ENCODE peak calls at places on chromosomes 4 and X, in eight cellular contexts. S, W, D, E, V, X, L and Y are unnamed samples.

GRCh38 chrX:40573763-40574162 is 7.0 kb upstream of the ATP6AP2 start:
- DNase-seq in S (no peak), W (no peak), D (peak), E (no peak), V (no peak), X (peak), L (no peak), Y (no peak)

GRCh38 chr4:68655764-68656444 is 14.5 kb downstream of the UGT2B15 start:
- DNase-seq in S (no peak), W (no peak), D (peak), E (no peak), V (no peak), X (no peak), L (no peak), Y (no peak)

GRCh38 chr4:4247711-4248035 is 350 bp downstream of the TMEM128 start:
- DNase-seq in S (no peak), W (no peak), D (no peak), E (no peak), V (no peak), X (no peak), L (no peak), Y (no peak)

GRCh38 chr4:137065306-137065705 is 467.0 kb downstream of the PCDH18 start:
- DNase-seq in S (no peak), W (no peak), D (no peak), E (no peak), V (no peak), X (no peak), L (no peak), Y (no peak)

GRCh38 chr4:15912236-15912635 is 26.3 kb downstream of the FGFBP1 start:
- DNase-seq in S (no peak), W (no peak), D (no peak), E (no peak), V (no peak), X (no peak), L (no peak), Y (no peak)

GRCh38 chr4:101288365-101289145 is 58.8 kb downstream of the PPP3CA start:
- DNase-seq in S (no peak), W (no peak), D (no peak), E (peak), V (no peak), X (no peak), L (no peak), Y (peak)

GRCh38 chr4:98656443-98656842 is 2.0 kb downstream of the TSPAN5 start:
- DNase-seq in S (no peak), W (no peak), D (no peak), E (no peak), V (no peak), X (no peak), L (no peak), Y (no peak)

GRCh38 chrX:42143866-42144592 is 220.7 kb upstream of the CASK start:
- DNase-seq in S (no peak), W (no peak), D (no peak), E (no peak), V (no peak), X (no peak), L (no peak), Y (peak)

GRCh38 chrX:41589634-41590270 is 99.0 kb upstream of the GPR34 start:
- DNase-seq in S (no peak), W (no peak), D (no peak), E (no peak), V (no peak), X (no peak), L (no peak), Y (no peak)

GRCh38 chrX:13418126-13419091 is 98.6 kb upstream of the ATXN3L start:
- DNase-seq in S (no peak), W (no peak), D (no peak), E (no peak), V (no peak), X (no peak), L (no peak), Y (no peak)

GRCh38 chr4:53365121-53365485 is 758 bp downstream of the SCFD2 start:
- DNase-seq in S (no peak), W (no peak), D (peak), E (no peak), V (no peak), X (no peak), L (peak), Y (no peak)

GRCh38 chr4:103032575-103032974 is 13.1 kb upstream of the SLC9B1 start:
- DNase-seq in S (no peak), W (no peak), D (peak), E (no peak), V (no peak), X (peak), L (no peak), Y (no peak)

GRCh38 chr4:9880411-9881197 is 99.2 kb downstream of the DRD5 start:
- DNase-seq in S (no peak), W (no peak), D (no peak), E (no peak), V (no peak), X (no peak), L (no peak), Y (no peak)

GRCh38 chrX:136781180-136781797 is 557 bp upstream of the ARHGEF6 start:
- DNase-seq in S (no peak), W (no peak), D (no peak), E (peak), V (no peak), X (no peak), L (no peak), Y (no peak)

GRCh38 chr4:174444390-174444789 is 77.9 kb downstream of the HPGD start:
- DNase-seq in S (no peak), W (no peak), D (no peak), E (no peak), V (no peak), X (no peak), L (no peak), Y (no peak)

DNA sequence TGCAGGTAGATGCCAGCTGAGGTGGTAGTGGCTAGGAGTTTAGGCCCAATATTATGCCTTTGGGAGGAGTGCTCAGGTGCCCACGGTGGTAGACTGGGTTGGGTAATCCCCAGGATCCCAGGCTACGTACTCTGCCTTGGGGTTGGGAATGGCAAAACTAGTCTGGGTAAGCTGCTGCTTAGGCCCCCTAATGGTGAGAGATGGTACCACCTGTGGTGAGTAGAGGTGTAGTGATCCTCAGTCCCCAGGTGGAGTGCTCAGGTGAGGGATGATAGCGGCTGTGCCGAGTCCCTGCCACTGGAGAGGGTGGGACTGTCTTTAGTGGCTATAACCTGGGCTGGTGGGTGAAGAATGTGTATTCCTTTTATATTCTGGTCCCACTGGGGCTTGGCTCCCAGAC is 75.2 kb downstream of the IL1RAPL2 start:
- DNase-seq in S (no peak), W (no peak), D (peak), E (no peak), V (no peak), X (peak), L (no peak), Y (no peak)
- TF ChIP-seq CTCF in S (no peak), W (no peak), D (peak), E (no peak), V (no peak), X (peak), L (no peak), Y (no peak)

GRCh38 chr4:122205687-122206086 is 53.6 kb downstream of the BLTP1 start:
- DNase-seq in S (no peak), W (no peak), D (no peak), E (no peak), V (no peak), X (no peak), L (no peak), Y (no peak)
- TF ChIP-seq CTCF in S (no peak), W (no peak), D (no peak), E (no peak), V (no peak), X (no peak), L (peak), Y (no peak)

GRCh38 chrX:131330735-131331134 is 41.6 kb upstream of the IGSF1 start:
- DNase-seq in S (no peak), W (no peak), D (no peak), E (no peak), V (no peak), X (no peak), L (no peak), Y (no peak)

GRCh38 chrX:131332331-131332730 is 43.2 kb upstream of the IGSF1 start:
- DNase-seq in S (no peak), W (no peak), D (no peak), E (no peak), V (no peak), X (no peak), L (no peak), Y (no peak)

GRCh38 chrX:131331152-131331551 is 42.0 kb upstream of the IGSF1 start:
- DNase-seq in S (no peak), W (no peak), D (no peak), E (no peak), V (no peak), X (no peak), L (no peak), Y (no peak)
- TF ChIP-seq CTCF in S (no peak), W (no peak), D (no peak), E (no peak), V (no peak), X (no peak), L (no peak), Y (no peak)

GRCh38 chr4:119785963-119786362 is 157.4 kb upstream of the PDE5A start:
- DNase-seq in S (no peak), W (no peak), D (no peak), E (no peak), V (no peak), X (peak), L (no peak), Y (no peak)
- TF ChIP-seq CTCF in S (peak), W (no peak), D (peak), E (no peak), V (peak), X (peak), L (no peak), Y (no peak)

GRCh38 chr4:130736436-130737185 is 1640.7 kb downstream of the C4orf33 start:
- DNase-seq in S (no peak), W (no peak), D (no peak), E (no peak), V (no peak), X (no peak), L (no peak), Y (no peak)

DNA sequence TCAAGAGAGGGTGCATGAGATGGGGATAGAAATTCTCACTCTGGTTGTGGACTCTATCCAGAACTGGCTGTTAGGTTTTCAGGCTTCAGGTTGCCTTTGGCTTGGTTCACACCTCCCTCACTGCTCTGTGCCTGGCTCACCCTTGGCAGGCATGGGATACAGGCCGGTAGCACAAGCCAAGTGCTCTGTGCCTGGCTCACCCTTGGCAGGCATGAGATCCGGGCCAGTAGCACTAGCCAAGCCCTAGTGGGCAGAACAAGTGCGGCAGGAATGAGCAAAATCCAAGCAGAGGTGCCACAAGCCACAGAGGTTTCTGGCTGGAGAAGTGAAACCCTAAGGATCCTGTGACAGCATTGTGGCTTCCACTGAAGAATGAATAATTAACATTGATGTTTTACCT is 1642.3 kb downstream of the C4orf33 start:
- DNase-seq in S (no peak), W (no peak), D (no peak), E (no peak), V (no peak), X (no peak), L (no peak), Y (no peak)
- TF ChIP-seq CTCF in S (no peak), W (no peak), D (no peak), E (no peak), V (no peak), X (no peak), L (no peak), Y (no peak)

GRCh38 chrX:153645151-153645550 is 1.9 kb upstream of the DUSP9 start:
- DNase-seq in S (no peak), W (peak), D (no peak), E (no peak), V (no peak), X (no peak), L (no peak), Y (no peak)

GRCh38 chrX:153645921-153646481 is 1.0 kb upstream of the DUSP9 start:
- DNase-seq in S (no peak), W (no peak), D (no peak), E (no peak), V (no peak), X (no peak), L (no peak), Y (no peak)

GRCh38 chrX:153642655-153643430 is 4.2 kb upstream of the DUSP9 start:
- DNase-seq in S (no peak), W (no peak), D (no peak), E (no peak), V (no peak), X (no peak), L (no peak), Y (no peak)

GRCh38 chrX:153643431-153644351 is 3.3 kb upstream of the DUSP9 start:
- DNase-seq in S (no peak), W (no peak), D (no peak), E (no peak), V (no peak), X (no peak), L (no peak), Y (peak)

DNA sequence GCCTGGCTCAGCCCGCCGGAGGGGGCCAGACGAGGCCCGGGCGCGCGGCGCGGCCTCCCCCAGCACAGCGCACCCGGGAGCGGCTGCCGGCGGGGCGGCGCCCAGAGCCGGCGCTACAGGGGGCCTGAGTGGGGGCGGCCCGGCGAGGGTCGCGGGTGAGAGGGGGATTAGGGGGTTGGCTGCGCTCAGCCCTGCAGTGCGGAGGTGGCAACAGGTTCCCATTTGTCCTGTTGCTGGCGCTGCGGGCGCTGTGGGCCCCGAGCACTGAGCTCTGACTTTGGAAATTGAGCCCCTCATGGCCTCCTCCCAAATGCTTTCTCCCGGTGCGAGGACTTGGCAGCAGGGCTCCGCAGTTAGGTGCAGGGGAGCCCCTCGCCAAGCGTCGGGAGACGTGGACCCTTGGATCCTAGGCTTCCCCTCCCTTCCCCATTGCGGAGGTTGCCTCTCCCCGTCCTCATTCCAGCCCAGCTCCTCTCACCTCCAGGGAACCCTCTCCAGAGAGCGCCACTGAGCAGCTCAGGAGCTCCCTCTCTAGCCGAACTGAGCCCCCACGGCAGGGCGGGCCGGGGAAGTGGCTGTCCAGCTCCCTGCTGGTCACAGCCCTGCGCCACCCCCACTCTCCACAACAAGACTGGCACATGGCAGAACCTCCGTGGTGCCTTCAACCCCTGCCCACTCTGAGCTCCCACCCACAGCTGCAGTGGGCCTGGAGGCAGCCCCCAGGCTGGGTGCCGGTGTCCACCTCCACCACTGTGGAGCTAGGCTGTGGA is 2.5 kb upstream of the DUSP9 start:
- DNase-seq in S (no peak), W (peak), D (no peak), E (no peak), V (no peak), X (peak), L (no peak), Y (no peak)
- TF ChIP-seq CTCF in S (no peak), W (no peak), D (no peak), E (no peak), V (no peak), X (no peak), L (no peak), Y (no peak)

GRCh38 chr4:74623041-74623440 is 171.3 kb downstream of the BTC start:
- DNase-seq in S (peak), W (no peak), D (peak), E (no peak), V (no peak), X (no peak), L (peak), Y (peak)
- TF ChIP-seq CTCF in S (peak), W (no peak), D (peak), E (peak), V (no peak), X (peak), L (peak), Y (peak)

DNA sequence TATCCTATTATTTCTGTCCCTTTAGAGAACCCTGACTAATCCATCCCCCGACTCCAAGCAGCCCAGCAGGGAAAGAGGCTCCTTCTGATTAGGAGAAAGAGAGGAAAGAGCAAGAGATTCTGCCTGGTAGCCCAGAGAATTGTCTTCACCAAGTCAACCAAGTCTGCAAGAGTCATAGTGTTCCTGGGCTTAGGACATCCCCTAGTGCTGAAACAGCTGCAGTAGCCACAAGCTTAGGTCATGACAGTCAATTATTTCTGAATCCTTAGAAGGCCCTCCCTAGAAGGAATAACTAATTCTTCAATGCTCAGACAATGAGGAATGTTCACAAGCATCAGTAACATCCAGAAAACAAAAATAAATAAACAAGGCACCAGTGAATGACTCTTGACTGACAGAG is 480.3 kb upstream of the GRIA3 start:
- DNase-seq in S (no peak), W (no peak), D (no peak), E (no peak), V (no peak), X (no peak), L (no peak), Y (no peak)
- TF ChIP-seq CTCF in S (peak), W (no peak), D (no peak), E (no peak), V (no peak), X (no peak), L (no peak), Y (no peak)

GRCh38 chrX:135543924-135544323 is 23.5 kb downstream of the INTS6L start:
- DNase-seq in S (no peak), W (no peak), D (peak), E (no peak), V (no peak), X (peak), L (no peak), Y (no peak)
- TF ChIP-seq CTCF in S (peak), W (no peak), D (peak), E (no peak), V (no peak), X (peak), L (peak), Y (no peak)